ENCODE peak calls at places on chromosomes 7 and 10, in six cellular contexts. W is A549, I is stomach, Q is GM12878, S is heart left ventricle, G is transverse colon. H is an unnamed sample. For H3K4me1, the result is how much of the 10 kb centered on the place peaks cover.

GRCh38 chr10:79422178-79422892 is 23.1 kb downstream of the ZCCHC24 start:
- DNase-seq in I (no peak), W (no peak), S (peak), G (no peak), Q (no peak), H (no peak)

GRCh38 chr7:104137971-104138370 is 69.8 kb downstream of the ORC5 start:
- DNase-seq in G (no peak), W (no peak), Q (no peak), S (no peak), I (no peak), H (no peak)

GRCh38 chr10:36531621-36532020 is 593.8 kb upstream of the ANKRD30A start:
- DNase-seq in G (no peak), Q (no peak), S (no peak), W (no peak), I (no peak), H (no peak)

GRCh38 chr10:66151346-66151745 is 774.5 kb upstream of the LRRTM3 start:
- DNase-seq in I (no peak), W (no peak), S (no peak), Q (no peak), G (no peak), H (no peak)

GRCh38 chr7:32453286-32454011 is 36.7 kb downstream of the LSM5 start:
- DNase-seq in G (no peak), W (peak), S (no peak), I (no peak), Q (no peak), H (no peak)

GRCh38 chr10:15589109-15589508 is 130.6 kb downstream of the ITGA8 start:
- DNase-seq in I (no peak), Q (no peak), G (no peak), W (no peak), S (no peak), H (no peak)

GRCh38 chr7:128263420-128263819 is 22.3 kb downstream of the LEP start:
- DNase-seq in Q (no peak), G (no peak), W (peak), S (no peak), I (no peak), H (no peak)

GRCh38 chr10:110323503-110323902 is 18.8 kb upstream of the SMNDC1 start:
- DNase-seq in I (no peak), S (no peak), G (no peak), Q (no peak), W (peak), H (no peak)

GRCh38 chr7:22193361-22194016 is 163.5 kb downstream of the RAPGEF5 start:
- DNase-seq in G (no peak), I (no peak), Q (no peak), S (peak), W (no peak), H (peak)

GRCh38 chr10:112307631-112308502 is 24.7 kb downstream of the TECTB start:
- DNase-seq in W (peak), I (peak), Q (no peak), G (peak), S (peak), H (peak)

GRCh38 chr7:41621953-41622831 is 80.7 kb downstream of the INHBA start:
- DNase-seq in G (no peak), W (no peak), I (no peak), Q (no peak), S (no peak), H (peak)

GRCh38 chr7:144830024-144830785 is 5.6 kb downstream of the TPK1 start:
- DNase-seq in I (no peak), S (no peak), Q (no peak), G (peak), W (no peak), H (no peak)

GRCh38 chr7:38886265-38886664 is 22.7 kb downstream of the VPS41 start:
- DNase-seq in G (no peak), S (no peak), I (no peak), Q (no peak), W (no peak), H (no peak)

GRCh38 chr10:79483948-79484347 is 28.4 kb upstream of the EIF5AL1 start:
- DNase-seq in W (no peak), Q (no peak), G (no peak), I (no peak), S (peak), H (peak)

GRCh38 chr7:48832303-48832845 is 92.0 kb upstream of the CDC14C start:
- DNase-seq in Q (no peak), I (no peak), G (no peak), S (no peak), W (no peak), H (no peak)

GRCh38 chr7:49850921-49851613 is 77.6 kb downstream of the VWC2 start:
- DNase-seq in Q (no peak), S (no peak), G (no peak), W (no peak), I (no peak), H (no peak)

GRCh38 chr7:55366461-55367138 is 1.5 kb downstream of the LANCL2 start:
- DNase-seq in W (peak), S (no peak), G (no peak), Q (peak), I (no peak), H (no peak)

GRCh38 chr10:16853201-16853600 is 36.0 kb upstream of the RSU1 start:
- DNase-seq in G (no peak), W (peak), S (no peak), Q (no peak), I (no peak), H (no peak)

GRCh38 chr7:82375713-82376112 is 67.9 kb downstream of the CACNA2D1 start:
- DNase-seq in S (no peak), Q (no peak), I (no peak), G (no peak), W (no peak), H (no peak)

GRCh38 chr10:21516270-21517131 is 9.0 kb downstream of the SKIDA1 start:
- DNase-seq in I (peak), Q (no peak), W (peak), G (peak), S (peak), H (peak)

GRCh38 chr7:1819258-1819841 is 149.3 kb downstream of the ELFN1 start:
- DNase-seq in Q (no peak), S (no peak), W (no peak), G (no peak), I (peak), H (peak)

GRCh38 chr10:76051007-76051936 is 619.8 kb downstream of the LRMDA start:
- DNase-seq in Q (no peak), S (no peak), I (no peak), W (no peak), G (no peak), H (no peak)

GRCh38 chr10:113788604-113789083 is 37.2 kb downstream of the PLEKHS1 start:
- DNase-seq in S (peak), W (peak), Q (peak), I (no peak), G (no peak), H (no peak)

GRCh38 chr10:33715303-33715702 is 380.8 kb upstream of the NRP1 start:
- DNase-seq in G (no peak), Q (no peak), I (no peak), S (peak), W (no peak), H (no peak)

GRCh38 chr10:62460393-62460792 is 86.2 kb downstream of the ZNF365 start:
- DNase-seq in G (no peak), I (no peak), S (no peak), Q (no peak), W (no peak), H (no peak)

GRCh38 chr7:158695726-158696452 is 8.7 kb downstream of the NCAPG2 start:
- DNase-seq in W (peak), Q (peak), I (peak), S (peak), G (peak), H (peak)

GRCh38 chr7:21911341-21911875 is 34.3 kb downstream of the CDCA7L start:
- DNase-seq in Q (no peak), S (no peak), G (no peak), I (no peak), W (no peak), H (no peak)

GRCh38 chr10:31134303-31134928 is 102.8 kb upstream of the ZNF438 start:
- DNase-seq in S (no peak), W (no peak), I (no peak), Q (peak), G (peak), H (no peak)

DNA sequence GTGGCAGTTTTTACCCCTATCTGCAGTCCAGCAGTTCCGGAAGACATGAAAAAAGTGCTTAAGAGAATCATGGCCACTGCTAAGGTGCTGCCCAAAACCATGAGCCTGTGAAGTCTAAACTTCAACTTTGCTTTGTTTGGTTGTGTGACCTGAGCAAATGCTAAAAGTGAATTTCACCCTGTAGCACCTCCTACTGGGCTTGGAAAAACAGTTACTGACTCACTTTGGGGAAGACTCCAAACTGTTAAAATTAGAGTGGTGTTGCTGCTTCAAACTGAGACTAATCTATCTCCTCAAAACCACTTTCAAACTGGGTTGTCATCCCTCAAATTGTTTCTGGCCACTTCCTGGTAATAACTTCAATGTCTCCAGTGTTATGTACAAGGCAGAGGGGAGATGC is 21.3 kb downstream of the MKX start:
- DNase-seq in Q (no peak), S (no peak), G (no peak), W (no peak), I (no peak), H (no peak)
- H3K4me1 ChIP-seq in Q (under half), S (under half), G (under half), W (under half), I (under half), H (under half)

GRCh38 chr7:277228-277627 is 12.7 kb upstream of the FOXL3 start:
- DNase-seq in W (no peak), S (peak), Q (no peak), I (no peak), G (no peak), H (no peak)
- TF ChIP-seq POLR2A in W (no peak), S (no peak), Q (no peak), I (no peak), G (no peak), H (no peak)

GRCh38 chr7:106057962-106058901 is 53.9 kb downstream of the SYPL1 start:
- DNase-seq in G (peak), I (peak), S (no peak), W (no peak), Q (peak), H (peak)
- H3K4me1 ChIP-seq in G (under half), I (under half), S (under half), W (under half), Q (half or more), H (under half)

DNA sequence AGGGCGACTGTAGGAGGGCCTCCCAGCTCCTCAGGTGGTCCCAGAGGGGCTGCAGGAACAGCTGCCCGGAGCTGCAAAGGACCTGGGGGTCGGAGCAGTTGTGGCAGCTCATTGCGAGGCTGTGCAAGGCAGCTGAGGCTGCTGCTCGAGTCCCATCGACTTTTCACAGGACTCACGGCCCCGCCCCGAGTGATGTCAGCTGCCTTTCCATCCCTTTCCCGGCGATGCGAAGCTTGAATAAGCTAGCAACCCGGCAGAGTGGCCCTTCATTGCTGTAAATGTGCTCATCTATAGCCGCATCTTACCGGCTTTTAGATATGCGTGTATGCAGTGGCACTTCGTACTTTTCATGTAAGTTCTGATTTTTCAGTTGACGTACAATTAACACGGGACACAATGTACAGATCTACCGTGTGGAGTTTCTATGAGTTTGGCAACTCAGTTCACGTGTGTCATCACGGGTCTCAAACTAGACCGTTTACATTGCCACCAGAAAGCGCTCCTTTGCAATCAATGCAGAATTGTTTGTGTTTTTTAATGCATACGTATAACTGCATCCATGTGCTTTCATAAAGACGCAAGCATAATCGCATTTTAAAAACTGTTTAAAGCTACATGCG is at the start of gene CH25H:
- DNase-seq in I (peak), W (peak), Q (no peak), G (peak), S (peak), H (peak)
- TF ChIP-seq POLR2A in I (no peak), W (no peak), Q (no peak), G (peak), S (peak), H (peak)

DNA sequence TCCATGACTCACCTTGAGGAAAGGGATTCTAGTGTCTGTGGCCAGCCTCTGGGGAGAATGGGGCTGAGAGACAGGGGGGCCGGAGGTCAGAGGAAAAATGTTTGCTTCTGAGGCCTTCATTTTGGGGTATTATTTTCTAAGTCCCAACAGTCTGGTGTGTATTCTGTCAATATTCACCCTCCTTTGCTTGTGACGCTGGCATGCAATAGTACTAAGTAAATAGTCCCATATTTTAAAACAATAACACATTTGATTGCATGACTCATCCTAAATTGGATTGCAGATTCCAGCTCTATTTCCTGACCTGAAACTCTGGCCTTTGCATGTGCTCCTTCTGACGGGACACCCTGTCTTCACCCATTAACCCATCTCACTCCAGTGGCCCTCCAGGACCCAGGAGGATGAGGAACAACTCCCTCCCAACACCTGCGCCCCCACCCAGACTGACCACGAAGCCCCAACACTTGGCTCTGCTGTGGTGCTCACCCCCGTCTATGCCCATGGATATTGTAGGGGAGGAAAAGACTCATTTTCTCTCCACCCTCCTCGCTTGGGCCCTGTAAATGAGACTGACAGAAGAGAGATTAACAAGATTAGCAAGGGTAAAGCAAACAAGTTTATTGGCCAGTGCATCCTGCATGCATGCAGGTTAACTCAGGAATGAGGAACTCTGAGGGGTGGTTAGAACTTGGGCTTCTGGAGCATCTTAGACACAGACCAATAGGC is 495.6 kb upstream of the KLF6 start:
- DNase-seq in S (no peak), I (no peak), Q (no peak), W (no peak), G (peak), H (no peak)
- H3K4me1 ChIP-seq in S (under half), I (under half), Q (under half), W (under half), G (under half), H (under half)

DNA sequence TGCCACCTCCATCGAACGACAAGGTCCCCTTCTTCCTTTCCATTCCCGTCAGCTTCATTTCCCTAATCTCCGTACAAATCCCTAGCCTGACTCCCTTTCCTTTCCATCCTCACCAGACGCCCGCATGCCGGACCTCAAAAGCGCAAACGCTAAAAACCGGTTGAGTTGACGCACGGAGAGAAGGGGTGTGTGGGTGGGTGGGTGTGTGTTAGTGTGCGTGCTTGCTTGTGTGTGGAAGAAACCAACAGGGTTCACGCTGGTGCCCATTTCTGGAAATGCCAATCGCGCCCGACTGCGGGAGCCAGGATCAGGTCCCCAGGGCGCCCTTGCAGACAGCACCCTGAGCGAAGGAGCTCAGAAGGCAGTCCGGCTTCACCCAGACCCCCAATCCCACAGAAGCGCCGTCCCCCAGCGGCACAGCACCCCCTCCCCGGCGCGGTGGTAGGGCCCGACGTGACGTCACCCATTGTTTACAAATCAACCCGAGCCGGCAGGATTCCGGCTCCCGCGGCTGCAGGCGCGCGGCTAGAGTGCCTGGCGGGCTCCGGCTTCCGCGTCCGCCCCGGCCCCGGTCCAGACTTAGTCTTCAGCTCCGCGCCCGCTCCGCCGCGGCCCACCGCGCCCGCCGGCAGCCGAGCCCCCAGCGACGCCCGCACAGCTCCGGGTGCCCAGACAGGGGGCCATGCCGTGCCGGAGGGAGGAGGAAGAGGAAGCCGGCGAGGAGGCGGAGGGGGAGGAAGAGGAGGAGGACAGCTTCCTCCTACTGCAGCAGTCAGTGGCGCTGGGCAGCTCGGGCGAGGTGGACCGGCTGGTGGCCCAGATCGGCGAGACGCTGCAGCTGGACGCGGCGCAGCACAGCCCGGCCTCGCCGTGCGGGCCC is at the start of gene FRAT1:
- DNase-seq in W (peak), Q (peak), S (peak), I (peak), G (peak), H (peak)
- TF ChIP-seq POLR2A in W (peak), Q (peak), S (peak), I (no peak), G (peak), H (peak)

DNA sequence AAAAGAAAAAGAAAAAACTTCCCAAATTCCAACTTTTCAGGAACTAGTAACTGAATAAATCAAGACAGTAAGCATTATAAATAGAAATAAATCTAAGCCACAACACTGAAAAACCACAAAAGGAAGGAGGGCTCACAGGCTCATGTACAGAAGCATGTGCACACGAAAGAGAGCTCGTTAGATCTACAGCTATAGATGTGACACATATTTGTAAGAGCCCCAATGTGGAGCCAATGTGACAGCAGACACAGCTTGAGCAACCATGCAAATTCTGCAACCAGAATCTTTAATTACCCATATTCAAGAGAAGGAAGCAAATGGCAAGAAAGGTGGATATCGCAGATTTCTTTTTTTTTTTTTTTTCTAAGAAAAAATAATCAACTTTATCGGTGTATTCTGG is 94.7 kb downstream of the SORBS1 start:
- DNase-seq in I (no peak), S (no peak), G (no peak), W (no peak), Q (no peak), H (no peak)
- H3K4me1 ChIP-seq in I (under half), S (half or more), G (half or more), W (under half), Q (under half), H (half or more)

GRCh38 chr7:4748267-4748666 is 27.2 kb upstream of the AP5Z1 start:
- DNase-seq in W (no peak), S (no peak), I (no peak), G (no peak), Q (no peak), H (no peak)
- TF ChIP-seq POLR2A in W (no peak), S (no peak), I (no peak), G (no peak), Q (no peak), H (no peak)